ENCODE peak calls at places on chromosomes 4 and X, in five cellular contexts. N is memory B cell, Y is BE2C, J is GM04504, R is body of pancreas. P is an unnamed sample.

GRCh38 chr4:119093042-119093827 is 42.4 kb upstream of the MYOZ2 start:
- DNase-seq in Y (no peak), R (no peak), N (no peak), J (no peak), P (no peak)

GRCh38 chrX:20530319-20530979 is 263.7 kb upstream of the RPS6KA3 start:
- DNase-seq in J (no peak), R (peak), Y (peak), N (peak), P (peak)

GRCh38 chr4:141891260-141892120 is 255.1 kb downstream of the IL15 start:
- DNase-seq in R (no peak), N (no peak), Y (no peak), J (no peak), P (no peak)

GRCh38 chr4:113468165-113469022 is 293.1 kb downstream of the CAMK2D start:
- DNase-seq in J (peak), Y (peak), R (peak), N (no peak), P (peak)

GRCh38 chr4:177147668-177148067 is 162.0 kb upstream of the NEIL3 start:
- DNase-seq in Y (no peak), J (no peak), N (no peak), R (no peak), P (no peak)

GRCh38 chr4:169791527-169792156 is 33.9 kb upstream of the HPF1 start:
- DNase-seq in R (peak), N (no peak), J (peak), Y (peak), P (peak)

GRCh38 chr4:151743128-151743854 is 17.5 kb downstream of the GATB start:
- DNase-seq in J (no peak), Y (no peak), R (no peak), N (no peak), P (peak)

GRCh38 chr4:7281316-7282093 is 89.2 kb downstream of the SORCS2 start:
- DNase-seq in Y (no peak), N (no peak), J (no peak), R (no peak), P (no peak)

GRCh38 chr4:110680217-110680616 is 57.3 kb upstream of the PITX2 start:
- DNase-seq in R (no peak), N (no peak), Y (no peak), J (no peak), P (no peak)

GRCh38 chrX:46588263-46588662 is 14.7 kb downstream of the CHST7 start:
- DNase-seq in Y (no peak), N (no peak), J (no peak), R (no peak), P (peak)

GRCh38 chr4:138669479-138670165 is 346.0 kb upstream of the NOCT start:
- DNase-seq in N (no peak), J (no peak), Y (no peak), R (no peak), P (peak)

GRCh38 chr4:31461425-31461824 is 741.3 kb downstream of the PCDH7 start:
- DNase-seq in N (no peak), Y (no peak), R (no peak), J (peak), P (peak)

GRCh38 chr4:133151301-133151680 is 2.2 kb downstream of the PCDH10 start:
- DNase-seq in J (no peak), Y (peak), R (no peak), N (no peak), P (peak)

GRCh38 chrX:46991664-46992063 is 79.4 kb downstream of the JADE3 start:
- DNase-seq in Y (no peak), N (no peak), J (no peak), R (no peak), P (no peak)

GRCh38 chr4:113445286-113445685 is 316.3 kb downstream of the CAMK2D start:
- DNase-seq in R (no peak), Y (no peak), J (peak), N (no peak), P (peak)

GRCh38 chr4:7279902-7280301 is 87.6 kb downstream of the SORCS2 start:
- DNase-seq in R (no peak), Y (no peak), N (no peak), J (no peak), P (no peak)

GRCh38 chrX:129959493-129959832 is 23.0 kb upstream of the BCORL1 start:
- DNase-seq in R (no peak), N (no peak), J (no peak), Y (no peak), P (no peak)

GRCh38 chrX:66489339-66489738 is 149.5 kb downstream of the EDA2R start:
- DNase-seq in R (no peak), Y (no peak), J (no peak), N (no peak), P (no peak)

GRCh38 chrX:119495734-119496520 is 27.7 kb downstream of the SLC25A5 start:
- DNase-seq in R (no peak), Y (no peak), N (no peak), J (no peak), P (no peak)

GRCh38 chr4:153645183-153645582 is 38.9 kb upstream of the TLR2 start:
- DNase-seq in Y (no peak), R (no peak), J (no peak), N (no peak), P (no peak)

GRCh38 chr4:186932631-186933150 is 209.0 kb upstream of the FAT1 start:
- DNase-seq in J (peak), N (no peak), R (no peak), Y (no peak), P (peak)

GRCh38 chr4:3449047-3449573 is 7.3 kb downstream of the HGFAC start:
- DNase-seq in Y (no peak), R (no peak), N (no peak), J (no peak), P (no peak)

GRCh38 chr4:179472164-179472563 is 2029.9 kb upstream of the AGA start:
- DNase-seq in Y (no peak), N (no peak), J (no peak), R (no peak), P (no peak)

GRCh38 chr4:3637326-3638016 is 105.2 kb upstream of the LRPAP1 start:
- DNase-seq in R (no peak), N (no peak), Y (no peak), J (no peak), P (no peak)

GRCh38 chr4:1090465-1091440 is 22.6 kb downstream of the RNF212 start:
- DNase-seq in N (no peak), J (no peak), R (peak), Y (no peak), P (no peak)